ENCODE peak calls at places on chromosomes 7 and 10, in seven cellular contexts. D is epithelial cell of esophagus, R is IMR-90, G is NCI-H1436, S is H9, J is C1 segment of cervical spinal cord, F is posterior cingulate gyrus. Q is an unnamed sample.

GRCh38 chr7:22980422-22980821 is 33.5 kb downstream of the HYCC1 start:
- DNase-seq in D (peak), R (peak), G (no peak), S (no peak), J (no peak), F (no peak), Q (no peak)

GRCh38 chr7:70794962-70795361 is 337.0 kb upstream of the GALNT17 start:
- DNase-seq in D (no peak), R (no peak), G (no peak), S (no peak), J (no peak), F (no peak), Q (no peak)

GRCh38 chr10:86090807-86091206 is 275.8 kb downstream of the GRID1 start:
- DNase-seq in D (no peak), R (no peak), G (no peak), S (no peak), J (no peak), F (no peak), Q (no peak)

GRCh38 chr7:20030915-20031362 is 186.2 kb downstream of the MACC1 start:
- DNase-seq in D (peak), R (peak), G (no peak), S (no peak), J (no peak), F (no peak), Q (no peak)

GRCh38 chr10:120938822-120939221 is 87.7 kb downstream of the WDR11 start:
- DNase-seq in D (no peak), R (no peak), G (no peak), S (no peak), J (no peak), F (no peak), Q (no peak)

GRCh38 chr7:55160539-55160938 is 141.7 kb downstream of the EGFR start:
- DNase-seq in D (no peak), R (peak), G (no peak), S (no peak), J (no peak), F (no peak), Q (no peak)

GRCh38 chr10:125231116-125231812 is 70.9 kb upstream of the CTBP2 start:
- DNase-seq in D (peak), R (peak), G (no peak), S (peak), J (no peak), F (no peak), Q (no peak)

GRCh38 chr10:28453926-28454325 is 79.0 kb upstream of the WAC start:
- DNase-seq in D (no peak), R (no peak), G (no peak), S (no peak), J (no peak), F (no peak), Q (no peak)

GRCh38 chr7:113083834-113084498 is 2.7 kb downstream of the GPR85 start:
- DNase-seq in D (no peak), R (no peak), G (no peak), S (no peak), J (no peak), F (no peak), Q (no peak)

Q was measured in central memory CD8-positive, alpha-beta T cell.